ENCODE peak calls at places on chromosomes 2 and 18, in five cellular contexts. U is activated CD8-positive, alpha-beta T cell treated with anti-CD3 and anti-CD28 coated beads for 36 hours; C is foreskin fibroblast; G is transverse colon; I is RWPE1. K is an unnamed sample.

GRCh38 chr18:66511810-66512209 is 92.1 kb downstream of the CDH19 start:
- DNase-seq in U (no peak), G (no peak), I (peak), C (no peak), K (no peak)

GRCh38 chr18:8980496-8981402 is 121.8 kb upstream of the NDUFV2 start:
- DNase-seq in G (no peak), C (no peak), I (no peak), U (no peak), K (no peak)

GRCh38 chr2:228689049-228689448 is 507.6 kb upstream of the SPHKAP start:
- DNase-seq in C (peak), I (peak), U (no peak), G (no peak), K (no peak)

GRCh38 chr2:126510960-126511359 is 145.0 kb upstream of the GYPC start:
- DNase-seq in I (no peak), G (no peak), C (no peak), U (no peak), K (no peak)

GRCh38 chr2:113275556-113276215 is 3.0 kb downstream of the PAX8 start:
- DNase-seq in G (no peak), C (no peak), U (no peak), I (no peak), K (no peak)

GRCh38 chr2:221518201-221518936 is 53.7 kb downstream of the EPHA4 start:
- DNase-seq in G (no peak), I (no peak), C (no peak), U (peak), K (peak)

GRCh38 chr18:13660510-13660909 is 65.8 kb downstream of the FAM210A start:
- DNase-seq in I (no peak), C (no peak), U (no peak), G (no peak), K (no peak)

GRCh38 chr2:132564065-132564464 is 105.9 kb downstream of the LYPD1 start:
- DNase-seq in C (no peak), I (no peak), G (no peak), U (no peak), K (no peak)

GRCh38 chr2:16035747-16036745 is 95.7 kb downstream of the MYCN start:
- DNase-seq in G (no peak), U (no peak), C (no peak), I (no peak), K (no peak)

GRCh38 chr2:70886541-70886987 is 49.1 kb upstream of the ATP6V1B1 start:
- DNase-seq in C (no peak), U (no peak), G (no peak), I (no peak), K (no peak)

GRCh38 chr2:69791045-69791444 is 38.4 kb upstream of the GMCL1 start:
- DNase-seq in U (no peak), I (no peak), C (no peak), G (no peak), K (no peak)

GRCh38 chr2:101232770-101233169 is 19.9 kb upstream of the CNOT11 start:
- DNase-seq in I (no peak), G (no peak), U (no peak), C (no peak), K (no peak)

GRCh38 chr2:72148391-72148974 is 821 bp upstream of the CYP26B1 start:
- DNase-seq in U (no peak), G (no peak), C (peak), I (no peak), K (no peak)

GRCh38 chr18:59556265-59556664 is 141.0 kb downstream of the CCBE1 start:
- DNase-seq in U (no peak), C (peak), G (no peak), I (peak), K (no peak)

GRCh38 chr2:128370468-128371247 is 52.0 kb upstream of the HS6ST1 start:
- DNase-seq in C (peak), G (peak), I (no peak), U (no peak), K (no peak)

GRCh38 chr2:240259201-240259923 is 118.9 kb upstream of the OTOS start:
- DNase-seq in G (no peak), U (no peak), I (no peak), C (no peak), K (no peak)

GRCh38 chr2:170022692-170023091 is 155.3 kb upstream of the MYO3B start:
- DNase-seq in G (no peak), U (no peak), I (peak), C (peak), K (no peak)

GRCh38 chr2:85648619-85649018 is 19.4 kb downstream of the SFTPB start:
- DNase-seq in G (no peak), I (peak), C (peak), U (peak), K (no peak)

GRCh38 chr2:217829420-217829819 is 173.4 kb downstream of the TNS1 start:
- DNase-seq in C (no peak), U (no peak), G (no peak), I (no peak), K (no peak)

GRCh38 chr18:77320960-77321559 is 71.4 kb downstream of the GALR1 start:
- DNase-seq in U (no peak), G (no peak), I (no peak), C (no peak), K (no peak)

GRCh38 chr2:2709091-2709770 is 378.2 kb upstream of the MYT1L start:
- DNase-seq in U (no peak), I (no peak), C (no peak), G (no peak), K (no peak)

GRCh38 chr2:169038338-169038757 is 7.2 kb upstream of the ABCB11 start:
- DNase-seq in G (no peak), I (peak), U (no peak), C (no peak), K (no peak)

GRCh38 chr18:63823516-63824219 is 48.5 kb downstream of the SERPINB7 start:
- DNase-seq in G (peak), C (peak), U (peak), I (no peak), K (no peak)

GRCh38 chr2:203500951-203501350 is 34.1 kb downstream of the RAPH1 start:
- DNase-seq in U (no peak), G (no peak), C (no peak), I (no peak), K (no peak)

GRCh38 chr18:3494245-3494526 is 44.2 kb downstream of the TGIF1 start:
- DNase-seq in I (no peak), C (no peak), U (no peak), G (no peak), K (no peak)

GRCh38 chr18:34661464-34662087 is 48.5 kb upstream of the DTNA start:
- DNase-seq in U (no peak), G (no peak), C (peak), I (peak), K (no peak)

GRCh38 chr2:210617732-210618330 is 61.4 kb downstream of the CPS1 start:
- DNase-seq in C (peak), G (no peak), I (peak), U (peak), K (no peak)

GRCh38 chr2:38466849-38467767 is 90.0 kb upstream of the ATL2 start:
- DNase-seq in G (no peak), I (no peak), C (no peak), U (no peak), K (no peak)

GRCh38 chr2:41791523-41791922 is 256.3 kb upstream of the PKDCC start:
- DNase-seq in I (peak), C (peak), G (no peak), U (peak), K (no peak)

GRCh38 chr18:51537487-51537886 is 340.0 kb upstream of the MEX3C start:
- DNase-seq in I (peak), U (peak), C (no peak), G (peak), K (no peak)

GRCh38 chr2:112644933-112645395 is 775 bp upstream of the SLC20A1 start:
- DNase-seq in C (no peak), G (no peak), U (no peak), I (no peak), K (peak)

GRCh38 chr2:43534569-43534968 is 61.3 kb downstream of the THADA start:
- DNase-seq in C (no peak), G (no peak), I (no peak), U (no peak), K (no peak)

GRCh38 chr2:131105156-131105949 is at the start of gene PLEKHB2:
- DNase-seq in I (peak), C (peak), U (peak), G (peak), K (peak)

GRCh38 chr2:199329466-199329865 is 128.3 kb downstream of the SATB2 start:
- DNase-seq in C (no peak), U (no peak), G (no peak), I (no peak), K (no peak)

GRCh38 chr2:225337183-225337582 is 62.3 kb upstream of the NYAP2 start:
- DNase-seq in U (no peak), I (no peak), G (no peak), C (peak), K (no peak)

GRCh38 chr2:237700583-237701032 is 73.2 kb downstream of the LRRFIP1 start:
- DNase-seq in C (peak), G (peak), U (peak), I (no peak), K (peak)

GRCh38 chr2:241859436-241860183 is 916 bp upstream of the PDCD1 start:
- DNase-seq in I (no peak), U (peak), C (peak), G (peak), K (no peak)

GRCh38 chr2:100065029-100065428 is 77.4 kb downstream of the AFF3 start:
- DNase-seq in G (no peak), C (no peak), U (no peak), I (no peak), K (no peak)

DNA sequence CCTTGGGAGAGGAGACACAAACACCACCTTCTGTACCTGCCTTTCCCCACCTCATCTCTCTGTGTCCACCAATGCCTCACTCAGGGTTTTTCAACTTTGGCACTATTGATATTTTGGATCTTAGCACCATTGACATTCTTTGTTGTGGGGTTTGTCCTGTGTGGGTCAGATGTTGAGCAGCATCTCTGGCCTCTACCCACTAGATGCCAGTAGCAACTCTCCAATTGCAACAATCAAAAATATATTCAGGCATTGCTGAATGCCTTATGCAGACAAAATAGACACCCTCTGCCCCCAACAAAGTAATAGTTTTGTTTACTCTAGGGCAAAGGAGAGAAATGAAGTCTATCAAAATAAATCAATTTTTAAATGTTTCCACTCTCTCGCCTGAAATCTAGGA is 1384.3 kb upstream of the NXPH2 start:
- DNase-seq in C (no peak), U (no peak), G (no peak), I (no peak), K (no peak)
- TF ChIP-seq CTCF in C (no peak), U (no peak), G (no peak), I (no peak), K (no peak)

GRCh38 chr18:75544051-75544481 is 116.6 kb upstream of the SMIM21 start:
- DNase-seq in U (no peak), C (no peak), I (no peak), G (no peak), K (no peak)

GRCh38 chr18:75548353-75548752 is 120.8 kb upstream of the SMIM21 start:
- DNase-seq in I (no peak), G (no peak), C (no peak), U (peak), K (no peak)

GRCh38 chr18:75545189-75545588 is 117.7 kb upstream of the SMIM21 start:
- DNase-seq in I (no peak), G (no peak), U (no peak), C (no peak), K (no peak)

GRCh38 chr18:75544496-75544895 is 117.0 kb upstream of the SMIM21 start:
- DNase-seq in C (peak), U (no peak), G (no peak), I (peak), K (no peak)

GRCh38 chr18:75546964-75547363 is 119.5 kb upstream of the SMIM21 start:
- DNase-seq in C (no peak), G (no peak), I (no peak), U (no peak), K (no peak)
- TF ChIP-seq CTCF in C (no peak), G (no peak), I (no peak), U (no peak), K (no peak)

DNA sequence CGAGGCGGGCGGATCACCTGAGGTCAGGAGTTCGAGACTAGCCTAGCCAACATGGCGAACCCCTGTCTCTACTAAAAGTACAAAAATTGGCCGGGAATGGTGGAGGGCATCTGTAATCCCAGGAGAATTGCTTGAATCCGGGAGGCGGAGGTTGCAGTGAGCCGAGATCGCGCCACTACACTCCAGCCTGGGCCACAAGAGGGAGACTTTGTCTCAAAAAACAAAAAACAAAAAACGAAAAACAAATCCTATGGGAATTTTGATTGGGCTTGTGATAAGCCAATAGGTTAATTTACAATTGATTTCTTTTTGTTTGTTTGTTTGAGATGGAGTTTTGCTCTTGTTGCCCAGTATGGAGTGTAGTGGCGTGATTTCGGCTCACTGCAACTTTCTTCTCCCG is 24.2 kb upstream of the TOGARAM2 start:
- DNase-seq in U (peak), G (no peak), C (peak), I (no peak), K (no peak)
- TF ChIP-seq CTCF in U (peak), G (peak), C (peak), I (peak), K (no peak)

GRCh38 chr18:28438381-28438780 is 261.5 kb upstream of the CDH2 start:
- DNase-seq in I (no peak), U (no peak), C (no peak), G (no peak), K (no peak)

GRCh38 chr18:28439870-28440269 is 262.9 kb upstream of the CDH2 start:
- DNase-seq in C (peak), G (no peak), U (no peak), I (no peak), K (no peak)
- TF ChIP-seq CTCF in C (no peak), G (no peak), U (no peak), I (no peak), K (no peak)

DNA sequence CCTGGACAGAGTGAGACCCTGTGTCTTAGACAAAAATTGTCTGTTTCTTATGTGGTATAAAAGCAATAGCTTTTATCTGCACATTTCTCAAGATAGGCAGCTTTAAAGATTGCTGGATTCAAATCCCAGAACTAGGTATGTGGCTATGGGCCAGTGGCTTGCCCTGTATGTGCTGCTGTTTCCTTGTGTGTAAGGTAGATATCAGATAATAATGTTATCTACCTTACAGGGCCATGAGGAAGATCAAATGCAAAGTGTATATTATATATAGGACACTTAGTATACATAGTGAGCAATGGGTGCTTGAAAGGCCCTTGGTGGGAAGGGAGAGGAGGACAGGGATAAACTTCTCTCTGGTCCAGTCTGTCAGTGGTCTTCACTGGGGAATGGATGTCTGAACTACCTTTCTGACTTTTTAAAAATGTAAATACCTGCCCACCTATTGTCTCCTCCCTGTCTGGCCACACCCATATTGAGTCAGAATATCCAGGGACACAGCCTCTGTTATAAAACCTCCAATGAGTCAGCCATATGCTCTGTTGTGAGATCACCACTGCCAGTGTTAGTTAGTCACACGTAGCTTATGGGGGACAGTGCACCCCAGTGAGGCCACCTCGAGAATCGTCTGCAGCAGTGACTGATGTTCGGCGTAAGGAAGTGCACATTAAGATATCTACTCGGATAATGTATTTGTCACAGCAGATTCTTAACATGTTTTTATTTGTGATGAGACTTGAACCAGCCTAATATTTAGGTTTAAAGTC is 383.4 kb downstream of the PTPRM start:
- DNase-seq in G (no peak), U (peak), C (peak), I (peak), K (no peak)
- TF ChIP-seq CTCF in G (no peak), U (no peak), C (no peak), I (no peak), K (no peak)